ENCODE peak calls at places on chromosomes 4 and X, in ten cellular contexts. O is OCI-LY7, W is sigmoid colon, J is AG10803, Y is GM12865, V is AG04450, Z is fibroblast of the aortic adventitia, I is stomach, N is retinal pigment epithelial cell, P is astrocyte. L is an unnamed sample.

GRCh38 chrX:7948483-7948882 is 21.3 kb upstream of the PNPLA4 start:
- DNase-seq in O (no peak), W (no peak), J (no peak), Y (no peak), V (no peak), Z (no peak), I (no peak), N (no peak), P (no peak), L (no peak)

GRCh38 chr4:152999376-153000067 is 63.4 kb downstream of the FHDC1 start:
- DNase-seq in O (no peak), W (no peak), J (no peak), Y (no peak), V (no peak), Z (no peak), I (no peak), N (no peak), P (no peak), L (no peak)

GRCh38 chr4:84719115-84719514 is 136.2 kb downstream of the CDS1 start:
- DNase-seq in O (no peak), W (no peak), J (peak), Y (no peak), V (no peak), Z (peak), I (no peak), N (no peak), P (no peak), L (no peak)

GRCh38 chrX:85084770-85085393 is 81.2 kb downstream of the APOOL start:
- DNase-seq in O (peak), W (no peak), J (peak), Y (peak), V (peak), Z (peak), I (no peak), N (no peak), P (peak), L (peak)

GRCh38 chr4:131764730-131765129 is 1384.4 kb upstream of the PCDH10 start:
- DNase-seq in O (no peak), W (no peak), J (no peak), Y (no peak), V (no peak), Z (no peak), I (no peak), N (no peak), P (no peak), L (no peak)

GRCh38 chrX:100681581-100681980 is 37.6 kb downstream of the SRPX2 start:
- DNase-seq in O (no peak), W (no peak), J (no peak), Y (no peak), V (no peak), Z (no peak), I (no peak), N (no peak), P (no peak), L (no peak)

GRCh38 chr4:57020467-57021101 is 41.9 kb downstream of the POLR2B start:
- DNase-seq in O (no peak), W (no peak), J (peak), Y (no peak), V (peak), Z (peak), I (no peak), N (peak), P (peak), L (peak)

GRCh38 chrX:11305641-11306040 is 12.4 kb downstream of the AMELX start:
- DNase-seq in O (no peak), W (no peak), J (no peak), Y (no peak), V (no peak), Z (no peak), I (no peak), N (no peak), P (no peak), L (no peak)

GRCh38 chr4:83757121-83757621 is 221.3 kb downstream of the GPAT3 start:
- DNase-seq in O (no peak), W (no peak), J (peak), Y (no peak), V (no peak), Z (peak), I (no peak), N (no peak), P (no peak), L (no peak)

GRCh38 chr4:87557348-87557747 is 28.2 kb upstream of the SPARCL1 start:
- DNase-seq in O (no peak), W (no peak), J (no peak), Y (no peak), V (no peak), Z (no peak), I (no peak), N (no peak), P (no peak), L (no peak)

GRCh38 chrX:30863969-30864368 is 25.1 kb downstream of the TAB3 start:
- DNase-seq in O (no peak), W (no peak), J (no peak), Y (no peak), V (peak), Z (no peak), I (no peak), N (no peak), P (no peak), L (no peak)

GRCh38 chr4:151690884-151691283 is 69.9 kb downstream of the GATB start:
- DNase-seq in O (no peak), W (no peak), J (peak), Y (no peak), V (no peak), Z (peak), I (no peak), N (no peak), P (peak), L (peak)

GRCh38 chr4:164716901-164717300 is 37.0 kb upstream of the SMIM31 start:
- DNase-seq in O (peak), W (no peak), J (no peak), Y (peak), V (no peak), Z (no peak), I (no peak), N (no peak), P (no peak), L (no peak)

GRCh38 chr4:35461931-35462659 is 782.2 kb downstream of the ARAP2 start:
- DNase-seq in O (no peak), W (no peak), J (no peak), Y (no peak), V (no peak), Z (no peak), I (no peak), N (no peak), P (no peak), L (no peak)
- TF ChIP-seq CTCF in O (no peak), W (no peak), J (no peak), Y (no peak), V (no peak), Z (no peak), I (no peak), N (no peak), P (no peak), L (no peak)

DNA sequence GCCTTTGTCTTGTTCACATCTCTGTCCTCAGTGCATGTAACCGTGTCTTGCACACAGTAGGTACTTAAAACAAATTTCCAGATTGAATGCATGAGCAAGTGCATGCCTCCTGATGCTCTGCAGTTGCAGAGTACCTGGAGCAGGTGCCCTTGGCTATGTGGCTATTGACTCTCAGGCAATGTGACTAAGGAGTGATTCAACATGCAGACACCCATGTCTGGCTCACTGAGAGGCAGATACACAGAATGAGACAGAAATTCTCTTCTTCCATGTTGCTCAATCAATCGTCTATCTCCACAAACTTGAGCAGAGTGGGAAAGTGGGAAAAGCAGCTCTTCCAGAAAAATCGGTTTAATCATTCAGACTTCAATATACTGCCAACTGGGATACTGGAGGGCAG is 111.0 kb downstream of the CHRDL1 start:
- DNase-seq in O (no peak), W (no peak), J (no peak), Y (no peak), V (no peak), Z (no peak), I (no peak), N (no peak), P (no peak), L (no peak)
- H3K4me3 ChIP-seq in O (no peak), W (no peak), J (no peak), Y (no peak), V (no peak), Z (no peak), I (no peak), N (no peak), P (no peak), L (no peak)

GRCh38 chr4:181998588-181998987 is 244.6 kb upstream of the TENM3 start:
- DNase-seq in O (no peak), W (no peak), J (no peak), Y (no peak), V (no peak), Z (no peak), I (no peak), N (no peak), P (no peak), L (no peak)
- TF ChIP-seq CTCF in O (no peak), W (no peak), J (no peak), Y (no peak), V (peak), Z (no peak), I (no peak), N (peak), P (no peak), L (peak)

GRCh38 chr4:184417802-184418511 is 56.4 kb downstream of the IRF2 start:
- DNase-seq in O (no peak), W (no peak), J (peak), Y (peak), V (peak), Z (peak), I (no peak), N (no peak), P (peak), L (peak)
- H3K4me3 ChIP-seq in O (no peak), W (no peak), J (no peak), Y (peak), V (no peak), Z (no peak), I (no peak), N (no peak), P (no peak), L (no peak)

DNA sequence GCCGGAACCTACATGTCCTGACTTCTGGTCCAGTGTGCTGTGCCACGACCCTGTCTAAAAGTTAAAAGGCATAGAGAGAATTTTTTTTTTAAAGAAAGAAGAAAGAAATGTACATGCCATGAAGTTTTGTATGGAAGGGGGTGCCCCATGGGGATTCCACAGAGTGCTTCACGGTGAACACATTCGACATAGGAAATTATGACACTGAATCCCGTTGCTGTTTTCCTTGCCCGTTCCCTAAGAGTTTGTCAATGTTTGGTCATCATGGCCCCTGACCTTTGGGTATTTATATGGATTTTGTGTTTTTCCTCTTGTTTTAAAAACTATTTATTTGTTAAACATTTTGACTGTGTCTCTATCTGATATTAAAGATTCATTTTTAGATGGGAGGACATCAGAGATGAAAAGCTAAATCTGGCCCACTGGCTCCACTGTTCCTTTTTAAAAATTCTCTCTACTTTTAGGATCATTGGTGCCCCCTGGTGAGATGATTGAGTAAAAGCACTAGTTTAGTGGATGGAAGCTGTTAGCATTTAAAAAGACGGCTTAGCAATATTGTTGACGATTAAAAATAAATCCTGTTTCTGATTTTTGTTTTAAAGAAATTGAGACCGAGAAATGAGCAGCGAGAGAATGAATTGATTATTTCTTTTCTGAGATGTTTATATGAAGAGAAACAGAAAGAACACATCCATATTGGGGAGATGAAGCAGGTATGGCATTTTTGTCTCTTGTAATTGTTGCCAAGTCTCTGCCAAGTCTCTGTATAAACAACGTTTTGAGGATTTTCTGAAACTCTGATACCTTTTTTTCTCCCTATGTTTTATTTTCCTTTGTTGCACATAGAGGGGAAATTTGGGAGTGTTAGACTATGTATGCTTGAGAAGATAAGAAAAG is 75.0 kb downstream of the PTTG2 start:
- DNase-seq in O (peak), W (no peak), J (peak), Y (peak), V (peak), Z (peak), I (no peak), N (no peak), P (peak), L (peak)
- TF ChIP-seq CTCF in O (peak), W (peak), J (peak), Y (peak), V (peak), Z (peak), I (peak), N (peak), P (peak), L (peak)

DNA sequence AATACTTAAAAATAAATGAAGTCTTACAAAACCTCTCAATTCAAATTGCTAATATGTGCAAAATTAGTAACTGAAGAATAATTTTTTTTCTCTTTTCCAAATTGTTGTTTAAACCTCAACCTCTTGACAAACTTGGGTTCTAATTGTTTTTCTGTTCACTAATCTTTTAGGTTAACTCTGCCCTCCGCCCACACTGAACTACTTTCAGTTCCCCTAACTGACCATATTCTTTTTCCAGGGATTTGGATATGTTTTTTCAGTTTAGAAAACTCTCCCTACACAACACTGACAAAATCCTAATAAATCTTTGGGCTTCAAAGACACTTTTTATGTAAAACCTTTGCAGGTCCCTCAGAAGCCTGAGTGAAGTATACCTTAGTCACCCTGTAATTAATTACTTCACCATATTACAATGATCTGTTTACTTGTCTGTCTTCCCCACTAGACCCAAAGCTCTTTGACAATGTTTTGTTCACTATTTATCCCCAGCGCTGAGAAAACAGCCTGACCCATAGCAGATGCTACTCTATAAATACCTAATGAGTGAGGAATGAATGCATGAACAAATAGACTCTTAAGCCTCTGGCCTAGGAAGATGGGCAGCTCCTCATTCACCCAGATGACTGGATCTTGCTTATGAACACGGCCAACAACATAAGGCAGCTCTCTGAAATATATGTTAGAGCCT is 134.9 kb downstream of the MAML3 start:
- DNase-seq in O (no peak), W (no peak), J (peak), Y (no peak), V (no peak), Z (no peak), I (no peak), N (no peak), P (no peak), L (no peak)
- H3K4me3 ChIP-seq in O (no peak), W (no peak), J (no peak), Y (no peak), V (no peak), Z (no peak), I (no peak), N (no peak), P (no peak), L (no peak)

GRCh38 chr4:72397314-72397713 is 171.7 kb downstream of the ADAMTS3 start:
- DNase-seq in O (no peak), W (no peak), J (peak), Y (no peak), V (no peak), Z (no peak), I (no peak), N (no peak), P (no peak), L (no peak)
- TF ChIP-seq CTCF in O (no peak), W (no peak), J (no peak), Y (no peak), V (no peak), Z (no peak), I (no peak), N (no peak), P (no peak), L (no peak)

GRCh38 chrX:12973561-12974216 is 1.2 kb upstream of the TMSB4X start:
- DNase-seq in O (peak), W (no peak), J (no peak), Y (peak), V (no peak), Z (no peak), I (peak), N (no peak), P (no peak), L (no peak)
- H3K4me3 ChIP-seq in O (peak), W (peak), J (peak), Y (peak), V (peak), Z (peak), I (peak), N (no peak), P (no peak), L (no peak)